ENCODE peak calls at places on chromosomes 13 and 19, in eight cellular contexts. One of them, this sample, is unnamed.

GRCh38 chr19:30145467-30145866 is 203.4 kb downstream of the URI1 start:
- DNase-seq in GM23338: no peak
- DNase-seq in hepatocyte: no peak
- DNase-seq in HCT116: no peak
- DNase-seq in OCI-LY7: no peak
- DNase-seq in neural progenitor cell: no peak
- DNase-seq in GM23248: no peak
- DNase-seq in MM.1S: no peak
- DNase-seq in this sample: no peak

GRCh38 chr19:16435238-16435911 is 36.4 kb downstream of the EPS15L1 start:
- DNase-seq in GM23338: no peak
- DNase-seq in hepatocyte: no peak
- DNase-seq in HCT116: no peak
- DNase-seq in OCI-LY7: no peak
- DNase-seq in neural progenitor cell: no peak
- DNase-seq in GM23248: peak; percentile 92
- DNase-seq in MM.1S: peak; percentile 97
- DNase-seq in this sample: no peak

GRCh38 chr19:43675269-43675879 is 5.4 kb upstream of the PLAUR start:
- DNase-seq in GM23338: peak; percentile 32
- DNase-seq in hepatocyte: peak; percentile 86
- DNase-seq in HCT116: peak; percentile 92
- DNase-seq in OCI-LY7: no peak
- DNase-seq in neural progenitor cell: no peak
- DNase-seq in GM23248: peak; percentile 70
- DNase-seq in MM.1S: peak; percentile 53
- DNase-seq in this sample: peak; percentile 93

GRCh38 chr19:41234512-41235208 is 15.6 kb downstream of the AXL start:
- DNase-seq in GM23338: no peak
- DNase-seq in hepatocyte: no peak
- DNase-seq in HCT116: no peak
- DNase-seq in OCI-LY7: no peak
- DNase-seq in neural progenitor cell: no peak
- DNase-seq in GM23248: no peak
- DNase-seq in MM.1S: no peak
- DNase-seq in this sample: no peak

GRCh38 chr13:97328222-97328790 is 105.7 kb upstream of the RAP2A start:
- DNase-seq in GM23338: peak; percentile 93
- DNase-seq in hepatocyte: no peak
- DNase-seq in HCT116: no peak
- DNase-seq in OCI-LY7: no peak
- DNase-seq in neural progenitor cell: peak; percentile 90
- DNase-seq in GM23248: peak; percentile 56
- DNase-seq in MM.1S: no peak
- DNase-seq in this sample: no peak

GRCh38 chr19:2208975-2209374 is 27.2 kb downstream of the PLEKHJ1 start:
- DNase-seq in GM23338: no peak
- DNase-seq in hepatocyte: no peak
- DNase-seq in HCT116: no peak
- DNase-seq in OCI-LY7: no peak
- DNase-seq in neural progenitor cell: no peak
- DNase-seq in GM23248: no peak
- DNase-seq in MM.1S: no peak
- DNase-seq in this sample: no peak

GRCh38 chr19:36093687-36094086 is 17.3 kb upstream of the OVOL3 start:
- DNase-seq in GM23338: no peak
- DNase-seq in hepatocyte: no peak
- DNase-seq in HCT116: no peak
- DNase-seq in OCI-LY7: no peak
- DNase-seq in neural progenitor cell: no peak
- DNase-seq in GM23248: no peak
- DNase-seq in MM.1S: no peak
- DNase-seq in this sample: no peak

GRCh38 chr19:33248553-33248953 is 22.9 kb upstream of the SLC7A10 start:
- DNase-seq in GM23338: no peak
- DNase-seq in hepatocyte: peak; percentile 42
- DNase-seq in HCT116: no peak
- DNase-seq in OCI-LY7: no peak
- DNase-seq in neural progenitor cell: no peak
- DNase-seq in GM23248: no peak
- DNase-seq in MM.1S: no peak
- DNase-seq in this sample: no peak

GRCh38 chr13:90253806-90254205 is 1093.7 kb upstream of the MIR17HG start:
- DNase-seq in GM23338: peak; percentile 10
- DNase-seq in hepatocyte: no peak
- DNase-seq in HCT116: no peak
- DNase-seq in OCI-LY7: no peak
- DNase-seq in neural progenitor cell: no peak
- DNase-seq in GM23248: no peak
- DNase-seq in MM.1S: no peak
- DNase-seq in this sample: no peak

GRCh38 chr13:78978381-78978998 is 319.5 kb upstream of the OBI1 start:
- DNase-seq in GM23338: peak; percentile 76
- DNase-seq in hepatocyte: peak; percentile 76
- DNase-seq in HCT116: peak; percentile 48
- DNase-seq in OCI-LY7: peak; percentile 66
- DNase-seq in neural progenitor cell: peak; percentile 65
- DNase-seq in GM23248: peak; percentile 70
- DNase-seq in MM.1S: peak; percentile 78
- DNase-seq in this sample: peak; percentile 68

GRCh38 chr19:23956051-23956450 is 41.4 kb downstream of the ZNF726 start:
- DNase-seq in GM23338: no peak
- DNase-seq in hepatocyte: no peak
- DNase-seq in HCT116: no peak
- DNase-seq in OCI-LY7: no peak
- DNase-seq in neural progenitor cell: no peak
- DNase-seq in GM23248: no peak
- DNase-seq in MM.1S: no peak
- DNase-seq in this sample: no peak

GRCh38 chr19:8986296-8986695 is 23.9 kb downstream of the MUC16 start:
- DNase-seq in GM23338: no peak
- DNase-seq in hepatocyte: no peak
- DNase-seq in HCT116: no peak
- DNase-seq in OCI-LY7: no peak
- DNase-seq in neural progenitor cell: no peak
- DNase-seq in GM23248: no peak
- DNase-seq in MM.1S: no peak
- DNase-seq in this sample: no peak

GRCh38 chr19:1017906-1018305 is 3.0 kb downstream of the TMEM259 start:
- DNase-seq in GM23338: no peak
- DNase-seq in hepatocyte: no peak
- DNase-seq in HCT116: no peak
- DNase-seq in OCI-LY7: no peak
- DNase-seq in neural progenitor cell: no peak
- DNase-seq in GM23248: no peak
- DNase-seq in MM.1S: no peak
- DNase-seq in this sample: no peak

GRCh38 chr13:98098511-98098910 is 44.4 kb upstream of the FARP1 start:
- DNase-seq in GM23338: no peak
- DNase-seq in hepatocyte: no peak
- DNase-seq in HCT116: no peak
- DNase-seq in OCI-LY7: no peak
- DNase-seq in neural progenitor cell: no peak
- DNase-seq in GM23248: peak; percentile 58
- DNase-seq in MM.1S: no peak
- DNase-seq in this sample: no peak

GRCh38 chr13:114151031-114151430 is 18.6 kb upstream of the RASA3 start:
- DNase-seq in GM23338: no peak
- DNase-seq in hepatocyte: no peak
- DNase-seq in HCT116: no peak
- DNase-seq in OCI-LY7: no peak
- DNase-seq in neural progenitor cell: no peak
- DNase-seq in GM23248: no peak
- DNase-seq in MM.1S: no peak
- DNase-seq in this sample: no peak

GRCh38 chr13:107025991-107026390 is 458.1 kb upstream of the ARGLU1 start:
- DNase-seq in GM23338: no peak
- DNase-seq in hepatocyte: peak; percentile 49
- DNase-seq in HCT116: no peak
- DNase-seq in OCI-LY7: no peak
- DNase-seq in neural progenitor cell: no peak
- DNase-seq in GM23248: no peak
- DNase-seq in MM.1S: no peak
- DNase-seq in this sample: peak; percentile 49
- TF ChIP-seq EZH2phosphoT487 in GM23338: no peak
- TF ChIP-seq EZH2phosphoT487 in hepatocyte: no peak
- TF ChIP-seq EZH2phosphoT487 in HCT116: no peak
- TF ChIP-seq EZH2phosphoT487 in OCI-LY7: no peak
- TF ChIP-seq EZH2phosphoT487 in neural progenitor cell: no peak
- TF ChIP-seq EZH2phosphoT487 in GM23248: no peak
- TF ChIP-seq EZH2phosphoT487 in MM.1S: no peak
- TF ChIP-seq EZH2phosphoT487 in this sample: no peak

GRCh38 chr19:38722947-38723605 is 21.2 kb downstream of the CAPN12 start:
- DNase-seq in GM23338: no peak
- DNase-seq in hepatocyte: no peak
- DNase-seq in HCT116: no peak
- DNase-seq in OCI-LY7: no peak
- DNase-seq in neural progenitor cell: no peak
- DNase-seq in GM23248: no peak
- DNase-seq in MM.1S: no peak
- DNase-seq in this sample: no peak
- H3K27ac ChIP-seq in GM23338: no peak overlapping the region
- H3K27ac ChIP-seq in hepatocyte: peak overlapping the region; percentile 89
- H3K27ac ChIP-seq in HCT116: no peak overlapping the region
- H3K27ac ChIP-seq in OCI-LY7: no peak overlapping the region
- H3K27ac ChIP-seq in neural progenitor cell: no peak overlapping the region
- H3K27ac ChIP-seq in GM23248: no peak overlapping the region
- H3K27ac ChIP-seq in MM.1S: no peak overlapping the region
- H3K27ac ChIP-seq in this sample: no peak overlapping the region

GRCh38 chr19:6319376-6319775 is 14.0 kb downstream of the ACER1 start:
- DNase-seq in GM23338: no peak
- DNase-seq in hepatocyte: no peak
- DNase-seq in HCT116: no peak
- DNase-seq in OCI-LY7: no peak
- DNase-seq in neural progenitor cell: no peak
- DNase-seq in GM23248: no peak
- DNase-seq in MM.1S: no peak
- DNase-seq in this sample: no peak

GRCh38 chr19:6313398-6313969 is 19.9 kb downstream of the ACER1 start:
- DNase-seq in GM23338: no peak
- DNase-seq in hepatocyte: no peak
- DNase-seq in HCT116: no peak
- DNase-seq in OCI-LY7: no peak
- DNase-seq in neural progenitor cell: no peak
- DNase-seq in GM23248: no peak
- DNase-seq in MM.1S: no peak
- DNase-seq in this sample: no peak

GRCh38 chr19:6324757-6325156 is 8.7 kb downstream of the ACER1 start:
- DNase-seq in GM23338: no peak
- DNase-seq in hepatocyte: no peak
- DNase-seq in HCT116: no peak
- DNase-seq in OCI-LY7: no peak
- DNase-seq in neural progenitor cell: no peak
- DNase-seq in GM23248: no peak
- DNase-seq in MM.1S: no peak
- DNase-seq in this sample: no peak

GRCh38 chr19:6322284-6322683 is 11.1 kb downstream of the ACER1 start:
- DNase-seq in GM23338: no peak
- DNase-seq in hepatocyte: no peak
- DNase-seq in HCT116: no peak
- DNase-seq in OCI-LY7: no peak
- DNase-seq in neural progenitor cell: no peak
- DNase-seq in GM23248: no peak
- DNase-seq in MM.1S: no peak
- DNase-seq in this sample: no peak

GRCh38 chr19:6318772-6319171 is 14.6 kb downstream of the ACER1 start:
- DNase-seq in GM23338: no peak
- DNase-seq in hepatocyte: no peak
- DNase-seq in HCT116: no peak
- DNase-seq in OCI-LY7: no peak
- DNase-seq in neural progenitor cell: no peak
- DNase-seq in GM23248: peak; percentile 50
- DNase-seq in MM.1S: no peak
- DNase-seq in this sample: peak; percentile 27
- H3K4me2 ChIP-seq in GM23338: no peak overlapping the region
- H3K4me2 ChIP-seq in hepatocyte: no peak overlapping the region
- H3K4me2 ChIP-seq in HCT116: no peak overlapping the region
- H3K4me2 ChIP-seq in OCI-LY7: no peak overlapping the region
- H3K4me2 ChIP-seq in neural progenitor cell: no peak overlapping the region
- H3K4me2 ChIP-seq in GM23248: no peak overlapping the region
- H3K4me2 ChIP-seq in MM.1S: no peak overlapping the region
- H3K4me2 ChIP-seq in this sample: no peak overlapping the region

DNA sequence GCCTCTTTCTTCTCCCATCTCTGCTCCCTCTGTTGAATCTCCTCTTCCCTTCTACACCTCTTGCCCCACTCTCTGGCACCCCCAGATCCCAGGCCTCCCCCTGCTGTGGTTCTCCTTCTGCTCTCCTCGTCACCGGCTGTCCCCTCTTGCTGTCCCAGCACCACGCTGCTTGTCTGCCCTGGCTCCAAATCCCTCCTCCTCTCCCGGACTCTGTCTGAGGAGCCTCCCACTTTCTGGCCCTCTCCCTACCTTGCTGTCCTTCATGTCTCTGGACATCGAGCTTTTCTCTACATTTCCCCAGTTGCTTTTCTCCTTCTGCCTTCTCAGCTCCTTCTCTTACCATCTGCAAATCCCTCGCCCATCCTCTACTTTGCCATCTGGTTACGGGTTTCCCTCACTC is 1.3 kb downstream of the ZNF347 start:
- DNase-seq in GM23338: peak; percentile 42
- DNase-seq in hepatocyte: peak; percentile 25
- DNase-seq in HCT116: no peak
- DNase-seq in OCI-LY7: no peak
- DNase-seq in neural progenitor cell: peak; percentile 61
- DNase-seq in GM23248: peak; percentile 46
- DNase-seq in MM.1S: no peak
- DNase-seq in this sample: peak; percentile 25
- TF ChIP-seq EZH2phosphoT487 in GM23338: no peak
- TF ChIP-seq EZH2phosphoT487 in hepatocyte: no peak
- TF ChIP-seq EZH2phosphoT487 in HCT116: no peak
- TF ChIP-seq EZH2phosphoT487 in OCI-LY7: no peak
- TF ChIP-seq EZH2phosphoT487 in neural progenitor cell: no peak
- TF ChIP-seq EZH2phosphoT487 in GM23248: no peak
- TF ChIP-seq EZH2phosphoT487 in MM.1S: no peak
- TF ChIP-seq EZH2phosphoT487 in this sample: no peak

DNA sequence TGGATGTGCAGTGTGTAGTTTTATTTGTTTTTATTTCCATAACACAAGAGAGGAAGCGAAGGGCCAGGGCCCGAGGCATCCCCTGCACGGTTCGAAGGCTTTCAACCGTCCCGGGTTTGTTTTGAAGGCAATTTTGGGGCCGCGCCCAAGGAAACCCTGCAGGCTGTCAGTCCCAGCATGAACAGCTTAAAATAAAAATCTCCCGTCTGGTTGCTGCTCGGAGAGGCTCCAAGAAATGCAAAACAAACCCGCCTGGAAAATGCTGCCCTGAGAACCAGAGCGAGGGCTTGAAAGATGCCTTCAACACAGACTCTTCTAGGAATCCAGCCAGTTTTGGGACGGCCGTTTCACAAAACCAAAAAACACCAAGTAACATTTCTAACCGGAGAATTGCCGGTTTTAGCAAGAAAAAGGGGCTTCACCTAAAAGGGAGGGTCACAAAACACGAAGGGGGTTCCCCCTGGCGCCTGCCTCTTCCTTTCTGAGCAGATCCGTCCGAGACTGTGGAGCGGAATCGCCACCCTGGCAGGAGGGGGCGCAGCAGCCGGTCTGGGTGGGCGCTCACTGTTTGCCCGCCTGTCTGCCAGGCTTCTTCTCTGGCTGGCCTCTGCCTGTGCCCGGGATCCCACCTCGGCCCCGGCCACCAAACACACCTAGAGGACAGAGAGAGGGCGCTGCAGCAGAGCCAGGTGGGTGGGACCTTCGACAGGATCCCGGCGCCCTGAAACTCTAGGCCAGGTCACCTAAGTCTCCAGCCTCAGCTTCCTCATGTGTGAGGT is 15.8 kb downstream of the LSM4 start:
- DNase-seq in GM23338: peak; percentile 37
- DNase-seq in hepatocyte: no peak
- DNase-seq in HCT116: no peak
- DNase-seq in OCI-LY7: peak; percentile 66
- DNase-seq in neural progenitor cell: no peak
- DNase-seq in GM23248: no peak
- DNase-seq in MM.1S: no peak
- DNase-seq in this sample: no peak
- H3K27ac ChIP-seq in GM23338: peak overlapping the region; percentile 55
- H3K27ac ChIP-seq in hepatocyte: peak overlapping the region; percentile 99
- H3K27ac ChIP-seq in HCT116: peak overlapping the region; percentile 27
- H3K27ac ChIP-seq in OCI-LY7: peak overlapping the region; percentile 94
- H3K27ac ChIP-seq in neural progenitor cell: no peak overlapping the region
- H3K27ac ChIP-seq in GM23248: no peak overlapping the region
- H3K27ac ChIP-seq in MM.1S: peak overlapping the region; percentile 91
- H3K27ac ChIP-seq in this sample: no peak overlapping the region